ENCODE peak calls at places on chromosome 19, in seven cellular contexts. P is AG04450; D is ELR; X is transverse colon; Z is activated CD4-positive, alpha-beta T cell treated with anti-CD3 and anti-CD28 coated beads, Interleukin-2, amount 50 U/mL, for 1 hour; E is effector CD4-positive, alpha-beta T cell; O is heart left ventricle. C is an unnamed sample.

GRCh38 chr19:27647423-27647822 is 1565.5 kb downstream of the UQCRFS1 start:
- DNase-seq in P (no peak), D (no peak), X (no peak), Z (no peak), E (no peak), O (no peak), C (no peak)

GRCh38 chr19:55649579-55650557 is 1.9 kb downstream of the CCDC106 start:
- DNase-seq in P (no peak), D (no peak), X (no peak), Z (no peak), E (no peak), O (no peak), C (no peak)

GRCh38 chr19:30670011-30670329 is 297.8 kb downstream of the ZNF536 start:
- DNase-seq in P (no peak), D (no peak), X (no peak), Z (no peak), E (no peak), O (no peak), C (no peak)

GRCh38 chr19:12092065-12092867 is 27.7 kb downstream of the ZNF844 start:
- DNase-seq in P (peak), D (peak), X (peak), Z (peak), E (peak), O (peak), C (peak)

GRCh38 chr19:7534531-7534980 is 961 bp upstream of the PNPLA6 start:
- DNase-seq in P (peak), D (peak), X (peak), Z (peak), E (peak), O (peak), C (no peak)

GRCh38 chr19:1082165-1082927 is 12.8 kb downstream of the POLR2E start:
- DNase-seq in P (no peak), D (peak), X (peak), Z (peak), E (peak), O (no peak), C (peak)

GRCh38 chr19:513368-514165 is 6.3 kb downstream of the TPGS1 start:
- DNase-seq in P (no peak), D (no peak), X (no peak), Z (no peak), E (no peak), O (no peak), C (no peak)

GRCh38 chr19:6241680-6242079 is 38.1 kb downstream of the MLLT1 start:
- DNase-seq in P (no peak), D (no peak), X (no peak), Z (no peak), E (no peak), O (no peak), C (peak)

GRCh38 chr19:48703316-48703715 is 7.5 kb downstream of the FUT2 start:
- DNase-seq in P (no peak), D (no peak), X (no peak), Z (no peak), E (no peak), O (no peak), C (no peak)

GRCh38 chr19:56098731-56099577 is 22.1 kb downstream of the ZNF787 start:
- DNase-seq in P (no peak), D (no peak), X (no peak), Z (no peak), E (no peak), O (no peak), C (no peak)

GRCh38 chr19:40521276-40521675 is 54.5 kb downstream of the SPTBN4 start:
- DNase-seq in P (no peak), D (peak), X (no peak), Z (no peak), E (no peak), O (no peak), C (no peak)

GRCh38 chr19:41876847-41877489 is at the start of gene CD79A:
- DNase-seq in P (no peak), D (no peak), X (peak), Z (no peak), E (no peak), O (no peak), C (no peak)

GRCh38 chr19:58059681-58060080 is 599 bp downstream of the ZNF135 start:
- DNase-seq in P (no peak), D (no peak), X (no peak), Z (no peak), E (no peak), O (no peak), C (no peak)

C was measured in naive thymus-derived CD8-positive, alpha-beta T cell.